ENCODE peak calls at places on chromosome 5, in eight cellular contexts. F is PC-9, S is MM.1S, B is A549, N is GM23338, Q is adrenal gland, J is PC-3, D is neural progenitor cell. R is an unnamed sample.

GRCh38 chr5:129899454-129899853 is 4.8 kb upstream of the CHSY3 start:
- DNase-seq in Q (no peak), D (no peak), S (peak), F (no peak), J (peak), N (no peak), B (peak), R (no peak)

GRCh38 chr5:76209297-76209696 is 126.1 kb downstream of the SV2C start:
- DNase-seq in J (peak), B (peak), D (no peak), Q (no peak), F (no peak), S (no peak), N (peak), R (no peak)

GRCh38 chr5:75016896-75017295 is 35.5 kb downstream of the GCNT4 start:
- DNase-seq in Q (no peak), F (no peak), J (no peak), S (no peak), D (no peak), B (no peak), N (no peak), R (no peak)

GRCh38 chr5:42377496-42377895 is 45.7 kb upstream of the GHR start:
- DNase-seq in Q (no peak), J (peak), B (no peak), N (peak), F (no peak), D (no peak), S (no peak), R (no peak)

GRCh38 chr5:100877277-100877676 is 25.8 kb downstream of the ST8SIA4 start:
- DNase-seq in Q (no peak), D (no peak), J (peak), F (no peak), N (no peak), S (no peak), B (peak), R (no peak)

GRCh38 chr5:124034963-124035362 is 523.0 kb downstream of the CSNK1G3 start:
- DNase-seq in S (no peak), J (no peak), F (no peak), N (no peak), D (no peak), B (no peak), Q (no peak), R (no peak)

GRCh38 chr5:1548702-1549523 is 25.2 kb upstream of the LPCAT1 start:
- DNase-seq in F (peak), S (no peak), J (no peak), B (no peak), N (no peak), D (no peak), Q (no peak), R (no peak)

GRCh38 chr5:28344803-28345433 is 1306.5 kb upstream of the CDH9 start:
- DNase-seq in S (peak), Q (no peak), N (peak), J (peak), F (no peak), B (peak), D (peak), R (no peak)

GRCh38 chr5:175202461-175203065 is 241.4 kb downstream of the DRD1 start:
- DNase-seq in B (peak), Q (peak), S (no peak), D (no peak), F (no peak), N (no peak), J (peak), R (no peak)

GRCh38 chr5:19855031-19855430 is 133.0 kb downstream of the CDH18 start:
- DNase-seq in F (no peak), N (no peak), D (no peak), S (no peak), Q (no peak), B (no peak), J (peak), R (no peak)

GRCh38 chr5:3825888-3826465 is 230.3 kb downstream of the IRX1 start:
- DNase-seq in S (no peak), F (no peak), J (no peak), D (no peak), N (no peak), B (no peak), Q (no peak), R (no peak)

GRCh38 chr5:1481266-1481998 is 36.2 kb upstream of the SLC6A3 start:
- DNase-seq in B (no peak), D (no peak), N (no peak), S (no peak), F (no peak), Q (no peak), J (no peak), R (no peak)

GRCh38 chr5:160555836-160556660 is 134.4 kb downstream of the PTTG1 start:
- DNase-seq in D (peak), Q (no peak), J (no peak), S (no peak), B (no peak), N (no peak), F (no peak), R (no peak)

GRCh38 chr5:139232161-139232724 is 34.1 kb upstream of the SIL1 start:
- DNase-seq in J (no peak), F (no peak), B (no peak), Q (no peak), S (peak), D (no peak), N (no peak), R (no peak)

GRCh38 chr5:113271015-113271414 is 163.8 kb downstream of the TSSK1B start:
- DNase-seq in D (no peak), N (no peak), Q (no peak), B (no peak), F (no peak), S (no peak), J (no peak), R (no peak)

GRCh38 chr5:544675-545330 is 20.6 kb upstream of the SLC9A3 start:
- DNase-seq in Q (no peak), S (no peak), B (peak), F (no peak), N (no peak), D (no peak), J (no peak), R (peak)

GRCh38 chr5:93675458-93676450 is 65.6 kb downstream of the POU5F2 start:
- DNase-seq in Q (no peak), D (no peak), B (no peak), F (no peak), S (peak), N (no peak), J (no peak), R (no peak)

GRCh38 chr5:135024956-135025729 is 8.9 kb downstream of the PITX1 start:
- DNase-seq in F (peak), B (peak), N (no peak), Q (no peak), S (no peak), J (peak), D (no peak), R (no peak)

GRCh38 chr5:79133657-79134451 is 22.2 kb downstream of the BHMT start:
- DNase-seq in S (peak), F (peak), D (peak), Q (peak), J (peak), N (peak), B (peak), R (peak)

GRCh38 chr5:134509308-134510040 is 16.0 kb upstream of the JADE2 start:
- DNase-seq in D (no peak), N (no peak), S (no peak), Q (peak), B (peak), J (peak), F (peak), R (no peak)

GRCh38 chr5:111737716-111738115 is 19.3 kb downstream of the NREP start:
- DNase-seq in S (no peak), Q (no peak), N (no peak), F (no peak), J (peak), D (no peak), B (no peak), R (no peak)

GRCh38 chr5:172798422-172799215 is 27.6 kb upstream of the DUSP1 start:
- DNase-seq in S (no peak), D (no peak), N (no peak), Q (peak), J (peak), F (no peak), B (peak), R (no peak)

GRCh38 chr5:176578391-176578808 is 29.3 kb downstream of the CDHR2 start:
- DNase-seq in F (peak), N (peak), D (peak), J (peak), Q (peak), B (peak), S (peak), R (no peak)

GRCh38 chr5:43947870-43948269 is 344.9 kb downstream of the NNT start:
- DNase-seq in S (no peak), D (no peak), J (no peak), B (no peak), N (no peak), Q (no peak), F (no peak), R (no peak)

GRCh38 chr5:98588225-98588624 is 185.2 kb upstream of the RGMB start:
- DNase-seq in N (no peak), F (no peak), D (no peak), Q (no peak), J (no peak), S (no peak), B (no peak), R (no peak)

GRCh38 chr5:127941646-127942045 is 141.9 kb upstream of the SLC12A2 start:
- DNase-seq in J (peak), N (no peak), S (no peak), F (no peak), D (peak), Q (no peak), B (no peak), R (peak)

GRCh38 chr5:61245936-61246335 is 83.7 kb upstream of the SMIM15 start:
- DNase-seq in S (no peak), F (no peak), N (no peak), B (peak), Q (no peak), J (no peak), D (no peak), R (no peak)

GRCh38 chr5:143116817-143117216 is 286.7 kb downstream of the NR3C1 start:
- DNase-seq in B (no peak), D (no peak), N (no peak), S (no peak), Q (no peak), F (no peak), J (no peak), R (no peak)

GRCh38 chr5:144697847-144698262 is 527.2 kb downstream of the KCTD16 start:
- DNase-seq in B (peak), S (no peak), Q (no peak), J (peak), D (no peak), N (peak), F (no peak), R (no peak)

GRCh38 chr5:54073735-54074134 is 236.6 kb downstream of the ARL15 start:
- DNase-seq in N (peak), Q (no peak), D (no peak), B (no peak), J (no peak), S (no peak), F (no peak), R (no peak)
- TF ChIP-seq CTCF in N (no peak), Q (no peak), D (no peak), B (no peak), J (no peak), S (no peak), F (no peak), R (no peak)

GRCh38 chr5:115402092-115402491 is 105.6 kb upstream of the CCDC112 start:
- DNase-seq in D (no peak), Q (no peak), S (no peak), F (no peak), B (no peak), N (no peak), J (no peak), R (no peak)
- H3K27ac ChIP-seq in D (no peak), Q (no peak), S (no peak), F (no peak), B (no peak), N (no peak), J (no peak), R (no peak)

GRCh38 chr5:150175536-150175935 is 9.0 kb downstream of the CDX1 start:
- DNase-seq in B (peak), Q (no peak), N (peak), F (peak), D (peak), J (peak), S (peak), R (no peak)
- TF ChIP-seq CTCF in B (peak), Q (peak), N (peak), F (peak), D (peak), J (peak), S (peak), R (peak)

DNA sequence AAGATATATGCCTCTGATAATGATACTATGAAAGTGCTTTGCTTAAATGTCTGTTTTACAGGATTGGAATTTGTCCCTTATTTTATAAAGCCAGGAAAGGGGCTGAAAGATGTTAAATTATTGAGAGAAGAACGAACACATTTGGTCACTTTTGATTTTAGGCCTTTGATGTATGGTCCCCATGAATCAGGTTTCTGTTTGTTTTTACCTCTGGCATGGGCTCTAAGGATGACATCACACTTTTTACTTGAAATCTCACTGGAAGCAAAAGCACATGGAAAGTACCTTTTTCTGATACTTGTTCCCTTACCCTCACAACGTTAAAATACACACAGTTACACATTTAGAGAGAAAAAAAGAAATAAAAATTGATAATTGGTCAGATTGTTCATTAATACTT is 6.9 kb downstream of the OTULIN start:
- DNase-seq in B (peak), D (no peak), F (no peak), S (peak), Q (no peak), J (peak), N (no peak), R (no peak)
- H3K27ac ChIP-seq in B (no peak), D (no peak), F (no peak), S (no peak), Q (no peak), J (peak), N (no peak), R (no peak)

GRCh38 chr5:140345919-140346347 is 470 bp downstream of the HBEGF start:
- DNase-seq in J (peak), N (peak), B (peak), F (peak), Q (peak), S (no peak), D (peak), R (peak)
- TF ChIP-seq CTCF in J (peak), N (peak), B (peak), F (no peak), Q (peak), S (no peak), D (peak), R (peak)

DNA sequence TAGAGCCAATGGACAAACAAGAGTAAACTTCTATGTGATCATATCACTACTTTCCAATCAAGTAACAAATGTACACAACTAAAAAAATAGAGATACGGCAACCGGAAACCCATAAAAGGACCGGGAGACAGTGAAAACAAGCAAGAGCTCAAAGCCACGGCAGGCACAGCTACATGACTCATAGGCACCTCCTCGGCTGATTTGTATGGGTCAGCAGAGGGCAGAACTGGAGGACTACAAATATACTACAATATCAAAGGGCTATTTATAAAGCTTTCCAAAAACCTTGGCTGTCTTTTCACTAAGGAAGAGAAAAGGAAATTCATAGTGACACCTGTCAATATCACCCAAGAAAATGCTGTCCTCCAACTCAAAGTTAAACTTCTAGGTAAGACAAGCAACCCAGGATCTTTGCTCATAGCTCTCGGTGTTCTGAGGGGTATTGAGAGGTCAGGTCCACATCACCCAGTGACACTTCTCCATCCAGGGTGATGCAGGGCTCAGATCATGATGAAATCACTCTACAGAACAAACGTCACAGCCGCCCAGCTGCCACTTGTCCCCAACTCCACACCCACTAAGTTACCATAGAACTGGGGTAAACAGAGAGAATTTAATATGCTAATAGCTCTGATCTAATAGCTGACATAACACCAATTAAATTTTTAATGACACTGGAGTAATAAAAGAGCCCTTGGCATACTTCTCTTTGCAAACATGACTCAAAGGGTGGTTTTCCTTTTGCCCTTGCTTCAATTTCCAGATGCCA is 41.3 kb downstream of the PFDN1 start:
- DNase-seq in Q (peak), J (peak), S (no peak), F (peak), D (no peak), N (no peak), B (peak), R (no peak)
- H3K27ac ChIP-seq in Q (peak), J (peak), S (no peak), F (peak), D (no peak), N (no peak), B (peak), R (peak)

GRCh38 chr5:149452665-149453617 is 73.8 kb upstream of the IL17B start:
- DNase-seq in N (peak), F (peak), D (peak), S (no peak), B (peak), Q (peak), J (peak), R (no peak)
- TF ChIP-seq CTCF in N (no peak), F (no peak), D (no peak), S (no peak), B (no peak), Q (no peak), J (no peak), R (no peak)

GRCh38 chr5:132662925-132663770 is 5.2 kb downstream of the IL13 start:
- DNase-seq in J (no peak), B (peak), S (no peak), D (no peak), Q (no peak), N (peak), F (no peak), R (no peak)
- H3K27ac ChIP-seq in J (no peak), B (no peak), S (no peak), D (no peak), Q (no peak), N (no peak), F (no peak), R (no peak)

GRCh38 chr5:132064140-132064539 is 3.7 kb downstream of the IL3 start:
- DNase-seq in S (no peak), F (no peak), B (no peak), J (no peak), Q (no peak), N (no peak), D (no peak), R (peak)

GRCh38 chr5:132066871-132067270 is 6.4 kb downstream of the IL3 start:
- DNase-seq in F (no peak), N (no peak), S (no peak), Q (no peak), D (no peak), B (no peak), J (no peak), R (no peak)

GRCh38 chr5:132064738-132065331 is 4.4 kb downstream of the IL3 start:
- DNase-seq in S (peak), Q (peak), B (peak), F (peak), D (peak), N (peak), J (peak), R (peak)

GRCh38 chr5:132065951-132066701 is 5.7 kb downstream of the IL3 start:
- DNase-seq in D (no peak), F (no peak), N (no peak), J (no peak), B (no peak), S (no peak), Q (no peak), R (peak)

GRCh38 chr5:132065351-132065937 is 5.0 kb downstream of the IL3 start:
- DNase-seq in N (peak), S (peak), Q (peak), D (peak), J (peak), B (peak), F (peak), R (peak)
- TF ChIP-seq CTCF in N (peak), S (peak), Q (peak), D (peak), J (peak), B (peak), F (peak), R (no peak)

GRCh38 chr5:169258372-169259000 is 42.5 kb downstream of the SLIT3 start:
- DNase-seq in J (no peak), N (no peak), B (peak), S (no peak), D (no peak), Q (no peak), F (no peak), R (no peak)

GRCh38 chr5:169251685-169252084 is 49.3 kb downstream of the SLIT3 start:
- DNase-seq in J (no peak), N (no peak), Q (no peak), F (no peak), D (no peak), B (no peak), S (no peak), R (no peak)

GRCh38 chr5:169253071-169253470 is 47.9 kb downstream of the SLIT3 start:
- DNase-seq in J (no peak), N (no peak), B (no peak), D (no peak), Q (no peak), F (no peak), S (no peak), R (no peak)

GRCh38 chr5:169256191-169256590 is 44.7 kb downstream of the SLIT3 start:
- DNase-seq in Q (no peak), J (no peak), S (no peak), D (no peak), N (no peak), F (no peak), B (no peak), R (no peak)
- H3K27ac ChIP-seq in Q (no peak), J (no peak), S (no peak), D (no peak), N (no peak), F (no peak), B (no peak), R (no peak)